ENCODE peak calls at places on chromosomes 2 and 18, in seven cellular contexts. H is HCT116, K is T follicular helper cell, P is HuH-7.5, G is RWPE1, R is small intestine, V is C1 segment of cervical spinal cord. O is an unnamed sample.

GRCh38 chr2:162243305-162243693 is at the start of gene FAP:
- DNase-seq in R (no peak), K (no peak), V (no peak), G (no peak), P (no peak), H (no peak), O (no peak)

GRCh38 chr2:157800838-157801495 is 75.2 kb downstream of the ACVR1 start:
- DNase-seq in H (no peak), G (no peak), R (no peak), V (no peak), K (no peak), P (no peak), O (no peak)

GRCh38 chr2:160338891-160339290 is 138.8 kb upstream of the ITGB6 start:
- DNase-seq in V (peak; percentile 4), G (no peak), K (no peak), P (no peak), H (no peak), R (no peak), O (no peak)

GRCh38 chr2:224309216-224309615 is 92.7 kb downstream of the FAM124B start:
- DNase-seq in G (no peak), P (no peak), R (no peak), K (no peak), H (no peak), V (no peak), O (no peak)

GRCh38 chr2:20015482-20016083 is 3.1 kb upstream of the MATN3 start:
- DNase-seq in H (peak; percentile 26), G (peak; percentile 25), P (peak; percentile 58), V (no peak), R (peak; percentile 66), K (no peak), O (no peak)

GRCh38 chr2:62197017-62197586 is 1.2 kb downstream of the B3GNT2 start:
- DNase-seq in H (no peak), P (peak; percentile 62), R (peak; percentile 64), V (peak; percentile 34), G (peak; percentile 18), K (peak; percentile 18), O (no peak)

GRCh38 chr2:189234991-189235390 is 55.4 kb upstream of the COL5A2 start:
- DNase-seq in K (no peak), V (no peak), R (no peak), H (no peak), P (no peak), G (no peak), O (no peak)

GRCh38 chr18:80245781-80246655 is 1.3 kb downstream of the PARD6G start:
- DNase-seq in R (peak; percentile 8), G (peak; percentile 82), K (no peak), P (no peak), V (no peak), H (no peak), O (no peak)

GRCh38 chr2:111200333-111200879 is 79.7 kb downstream of the BCL2L11 start:
- DNase-seq in K (no peak), V (no peak), P (no peak), G (no peak), R (no peak), H (no peak), O (no peak)

GRCh38 chr2:165720526-165720925 is 73.5 kb downstream of the GALNT3 start:
- DNase-seq in H (no peak), K (no peak), R (no peak), G (no peak), V (no peak), P (no peak), O (no peak)

GRCh38 chr2:224849264-224849663 is 133.1 kb upstream of the CCDC195 start:
- DNase-seq in G (no peak), R (no peak), P (no peak), K (no peak), V (no peak), H (no peak), O (no peak)

GRCh38 chr2:180015951-180016709 is 9.0 kb upstream of the CWC22 start:
- DNase-seq in P (no peak), G (peak; percentile 71), V (no peak), R (no peak), K (no peak), H (no peak), O (no peak)

GRCh38 chr2:121529439-121530209 is 1.1 kb upstream of the RNU4ATAC start:
- DNase-seq in K (no peak), V (peak; percentile 85), G (peak; percentile 44), R (peak; percentile 44), P (peak; percentile 22), H (no peak), O (no peak)

GRCh38 chr2:74050153-74050552 is 65.4 kb downstream of the TET3 start:
- DNase-seq in P (no peak), R (peak; percentile 90), K (no peak), V (no peak), G (no peak), H (no peak), O (no peak)

GRCh38 chr2:86001326-86001725 is 104.4 kb downstream of the POLR1A start:
- DNase-seq in H (no peak), K (no peak), V (no peak), R (no peak), G (no peak), P (no peak), O (no peak)

GRCh38 chr2:218082586-218083351 is 13.7 kb downstream of the RUFY4 start:
- DNase-seq in H (no peak), P (no peak), K (no peak), R (no peak), V (no peak), G (no peak), O (no peak)

GRCh38 chr2:112168422-112169124 is 30.4 kb downstream of the FBLN7 start:
- DNase-seq in R (no peak), K (no peak), G (no peak), P (no peak), H (no peak), V (no peak), O (no peak)

GRCh38 chr2:104240984-104241383 is 612.9 kb upstream of the POU3F3 start:
- DNase-seq in P (no peak), V (no peak), R (no peak), H (no peak), G (no peak), K (no peak), O (no peak)

GRCh38 chr2:126990200-126990599 is 91.5 kb downstream of the TEX51 start:
- DNase-seq in G (no peak), K (no peak), H (no peak), R (no peak), V (no peak), P (no peak), O (no peak)

GRCh38 chr2:239193426-239193825 is 207.4 kb downstream of the HDAC4 start:
- DNase-seq in R (no peak), V (no peak), H (no peak), G (no peak), P (no peak), K (no peak), O (no peak)